ENCODE peak calls at places on chromosomes 4 and X, in seven cellular contexts. F is H9, P is hepatocyte, D is endodermal cell, S is Caco-2, I is neural progenitor cell, K is breast epithelium. U is an unnamed sample. For H3K4me1, the result is how much of the 10 kb centered on the place peaks cover.

GRCh38 chr4:129998436-129999150 is 902.6 kb downstream of the C4orf33 start:
- DNase-seq in F (no peak), P (no peak), D (no peak), S (no peak), I (no peak), K (no peak), U (no peak)

GRCh38 chr4:163523791-163524365 is 29.4 kb downstream of the TMA16 start:
- DNase-seq in F (no peak), P (no peak), D (no peak), S (no peak), I (no peak), K (no peak), U (no peak)

GRCh38 chr4:108884596-108884995 is 121.7 kb upstream of the ETNPPL start:
- DNase-seq in F (no peak), P (no peak), D (no peak), S (no peak), I (no peak), K (no peak), U (no peak)

GRCh38 chrX:30538271-30538670 is 39.3 kb downstream of the TASL start:
- DNase-seq in F (no peak), P (no peak), D (no peak), S (no peak), I (no peak), K (no peak), U (no peak)

GRCh38 chr4:142817442-142817841 is 28.7 kb downstream of the INPP4B start:
- DNase-seq in F (no peak), P (no peak), D (no peak), S (no peak), I (peak), K (no peak), U (no peak)

GRCh38 chrX:681989-682388 is 51.4 kb downstream of the SHOX start:
- DNase-seq in F (no peak), P (no peak), D (no peak), S (no peak), I (no peak), K (no peak), U (no peak)

GRCh38 chr4:87120411-87121162 is 99.8 kb downstream of the KLHL8 start:
- DNase-seq in F (no peak), P (peak), D (no peak), S (peak), I (no peak), K (peak), U (peak)

GRCh38 chr4:128468485-128468989 is 180.9 kb upstream of the PGRMC2 start:
- DNase-seq in F (no peak), P (peak), D (no peak), S (no peak), I (no peak), K (no peak), U (peak)

GRCh38 chr4:29717658-29718057 is 1002.5 kb upstream of the PCDH7 start:
- DNase-seq in F (no peak), P (peak), D (no peak), S (no peak), I (no peak), K (no peak), U (no peak)

DNA sequence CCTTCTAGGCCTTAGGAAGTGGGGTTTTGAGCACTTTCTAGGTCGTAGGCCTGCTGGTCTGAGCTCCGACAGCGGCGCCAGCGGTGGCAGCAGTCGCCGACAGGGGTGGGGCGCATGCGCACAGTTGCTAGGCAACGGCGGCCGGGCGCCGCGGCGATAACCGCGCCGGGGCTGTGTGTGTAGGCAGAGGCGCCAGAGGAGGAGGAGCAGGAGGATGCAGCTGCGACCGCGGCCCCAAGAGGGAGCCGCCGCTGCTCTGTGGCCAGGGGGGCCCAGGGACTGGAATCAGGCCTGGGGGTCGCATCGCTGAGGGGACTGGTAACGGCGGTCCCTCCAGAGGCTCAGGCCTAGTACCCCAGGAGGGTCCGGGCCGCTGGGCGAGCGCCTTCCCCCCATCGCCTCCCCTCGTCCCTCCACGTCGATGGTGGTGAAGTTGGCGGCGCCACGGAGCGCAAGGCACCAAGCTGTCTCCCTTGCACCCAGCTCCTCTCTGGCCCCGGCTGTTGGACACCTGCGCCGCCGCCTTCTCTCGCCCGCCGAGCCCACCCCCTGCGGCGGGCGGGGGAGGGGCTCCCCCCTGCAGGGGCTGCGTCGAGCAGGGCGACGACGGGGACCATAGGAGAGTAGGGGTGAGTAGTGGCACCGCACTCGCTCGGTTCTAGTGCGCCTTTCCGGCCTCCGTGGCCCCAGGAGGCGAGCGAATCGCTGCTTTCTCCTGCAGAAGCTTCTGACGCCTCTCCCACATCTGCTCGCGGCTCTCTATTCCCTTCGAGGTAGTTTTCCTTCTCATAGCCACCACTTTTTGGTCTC is 58.6 kb upstream of the ZC4H2 start:
- DNase-seq in F (peak), P (peak), D (peak), S (peak), I (peak), K (peak), U (no peak)
- TF ChIP-seq CTCF in F (peak), P (peak), D (peak), S (peak), I (peak), K (no peak), U (peak)

GRCh38 chr4:72665376-72665978 is 96.5 kb upstream of the ADAMTS3 start:
- DNase-seq in F (no peak), P (no peak), D (no peak), S (no peak), I (no peak), K (no peak), U (no peak)

GRCh38 chr4:72670521-72670920 is 101.5 kb upstream of the ADAMTS3 start:
- DNase-seq in F (no peak), P (no peak), D (no peak), S (no peak), I (no peak), K (no peak), U (no peak)

DNA sequence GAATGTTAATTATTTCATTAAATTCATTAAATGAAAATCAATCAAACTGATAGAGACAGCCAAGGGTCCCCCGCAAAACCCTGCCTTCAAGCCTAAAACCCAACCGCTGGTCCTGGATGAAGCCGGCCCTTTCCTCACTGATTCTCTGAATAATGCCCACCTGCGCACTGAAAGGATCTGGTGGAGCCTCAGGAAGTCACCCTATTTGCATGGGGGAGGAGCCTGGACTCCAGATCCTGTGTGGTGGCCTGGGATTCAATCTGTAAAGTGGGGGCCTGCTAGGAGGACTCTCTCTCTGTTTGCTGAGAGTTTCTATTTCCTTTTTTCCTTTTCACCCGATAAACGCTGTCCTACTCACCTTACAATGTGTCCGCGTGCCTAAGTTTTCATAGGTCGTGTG is 97.9 kb upstream of the ADAMTS3 start:
- DNase-seq in F (peak), P (no peak), D (peak), S (no peak), I (peak), K (no peak), U (no peak)
- H3K4me1 ChIP-seq in F (under half), P (under half), D (under half), S (under half), I (half or more), K (under half), U (under half)

DNA sequence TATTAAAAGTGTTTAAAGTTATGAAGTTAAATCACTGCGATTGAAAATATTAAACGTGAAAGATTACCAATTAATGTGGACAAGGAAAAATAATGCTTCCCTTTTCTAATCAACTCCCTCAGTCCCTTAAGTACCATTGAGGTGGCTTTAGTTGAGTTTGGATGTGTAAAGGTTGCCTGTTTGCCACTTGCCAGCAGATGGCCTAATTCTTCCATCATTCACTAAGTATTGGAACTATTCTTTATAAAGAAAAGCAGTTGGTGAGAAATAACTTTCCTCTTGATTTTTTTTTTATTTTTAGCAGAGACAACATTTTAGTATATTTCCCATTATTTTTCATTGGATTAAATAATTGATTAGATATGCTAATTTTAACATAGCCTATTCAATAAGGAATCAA is 295.9 kb upstream of the TACR3 start:
- DNase-seq in F (no peak), P (peak), D (peak), S (no peak), I (peak), K (no peak), U (no peak)
- TF ChIP-seq CTCF in F (peak), P (peak), D (peak), S (peak), I (peak), K (no peak), U (no peak)

DNA sequence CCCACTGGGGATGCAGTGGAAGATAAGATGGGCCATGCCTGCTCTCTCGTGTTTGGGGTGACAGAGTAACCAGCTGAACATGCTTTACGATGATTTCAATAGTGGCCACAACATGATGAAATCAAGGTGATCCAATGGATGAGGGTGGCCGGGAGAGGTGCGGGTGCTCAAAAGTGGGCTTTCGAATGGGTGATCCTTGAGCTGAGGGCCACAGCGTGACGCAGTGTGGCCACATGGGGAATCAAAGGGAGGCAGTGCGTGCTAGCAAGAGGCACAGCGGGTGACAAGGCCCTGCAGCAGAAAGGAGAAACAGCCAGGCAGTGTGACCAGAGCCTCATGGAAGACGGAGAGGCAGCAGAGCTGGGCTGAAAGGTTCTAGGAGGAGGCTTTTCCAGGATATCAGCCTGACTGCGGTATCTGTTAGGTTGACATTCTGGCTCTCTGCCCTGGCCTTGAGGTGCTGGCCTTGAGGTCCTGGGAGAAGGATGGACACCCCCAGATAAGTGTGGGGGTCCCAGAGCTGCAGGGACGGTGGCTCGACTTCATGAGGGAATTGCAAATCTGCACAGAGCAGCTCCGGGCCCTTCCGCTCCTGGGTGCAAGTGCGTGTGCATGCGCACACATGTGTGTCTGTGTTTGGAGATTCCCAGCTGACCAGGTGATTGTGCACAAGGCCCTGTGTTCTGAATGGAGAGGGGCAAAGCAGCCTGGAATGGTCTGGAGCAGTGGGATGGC is 38.0 kb upstream of the GPR78 start:
- DNase-seq in F (no peak), P (no peak), D (no peak), S (no peak), I (no peak), K (no peak), U (no peak)
- H3K4me1 ChIP-seq in F (under half), P (under half), D (under half), S (under half), I (under half), K (under half), U (under half)

GRCh38 chrX:110341189-110342035 is 17.2 kb upstream of the RTL9 start:
- DNase-seq in F (no peak), P (no peak), D (no peak), S (no peak), I (no peak), K (no peak), U (no peak)

DNA sequence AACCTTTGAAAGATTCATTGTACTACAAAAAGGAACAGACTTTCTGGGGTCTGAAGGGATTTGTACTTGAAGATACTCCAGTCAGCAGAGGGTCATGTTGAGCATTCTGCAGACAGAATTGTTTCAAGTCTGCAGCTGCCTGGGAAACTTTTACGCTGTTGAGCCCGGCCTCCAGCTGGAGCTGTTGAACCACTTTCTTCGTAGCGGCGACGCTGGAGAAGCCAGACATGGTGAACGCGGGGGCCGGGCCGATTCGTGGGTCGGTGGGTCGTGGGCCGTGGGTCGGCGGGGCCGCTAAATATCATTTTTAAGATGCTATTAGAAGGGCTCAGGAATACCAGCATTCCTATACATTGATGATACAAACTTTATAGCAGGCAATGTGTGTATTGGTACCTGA is 12.0 kb upstream of the RTL9 start:
- DNase-seq in F (peak), P (no peak), D (peak), S (peak), I (peak), K (no peak), U (no peak)
- TF ChIP-seq CTCF in F (no peak), P (no peak), D (peak), S (no peak), I (no peak), K (no peak), U (no peak)

GRCh38 chrX:143058096-143058495 is 32.4 kb downstream of the SPANXN4 start:
- DNase-seq in F (no peak), P (no peak), D (no peak), S (no peak), I (peak), K (no peak), U (no peak)
- H3K4me1 ChIP-seq in F (under half), P (under half), D (under half), S (under half), I (under half), K (under half), U (under half)

GRCh38 chr4:995311-996026 is 2.3 kb upstream of the SLC26A1 start:
- DNase-seq in F (no peak), P (no peak), D (no peak), S (no peak), I (no peak), K (no peak), U (no peak)
- TF ChIP-seq CTCF in F (peak), P (no peak), D (peak), S (no peak), I (no peak), K (no peak), U (no peak)

U was measured in thoracic aorta.